ENCODE peak calls at places on chromosome 2, in nine cellular contexts. P is dorsolateral prefrontal cortex, J is fibroblast of mammary gland, T is lung, O is AG10803, Q is GM06990, V is retinal pigment epithelial cell, E is BJ, F is lower leg skin. B is an unnamed sample.

GRCh38 chr2:15359716-15360531 is 201.2 kb downstream of the NBAS start:
- DNase-seq in P (no peak), J (peak; percentile 82), T (no peak), O (peak; percentile 73), Q (no peak), V (no peak), E (peak; percentile 36), F (no peak), B (peak; percentile 37)

GRCh38 chr2:10721344-10722251 is at the start of gene ATP6V1C2:
- DNase-seq in P (peak; percentile 4), J (no peak), T (peak; percentile 40), O (no peak), Q (peak; percentile 39), V (no peak), E (no peak), F (no peak), B (no peak)

GRCh38 chr2:204731996-204732395 is 186.7 kb downstream of the PARD3B start:
- DNase-seq in P (no peak), J (no peak), T (no peak), O (peak; percentile 71), Q (no peak), V (no peak), E (no peak), F (no peak), B (no peak)

GRCh38 chr2:7289697-7290096 is 372.5 kb downstream of the RNF144A start:
- DNase-seq in P (no peak), J (no peak), T (no peak), O (no peak), Q (no peak), V (no peak), E (no peak), F (no peak), B (no peak)

GRCh38 chr2:72214429-72215143 is 66.9 kb upstream of the CYP26B1 start:
- DNase-seq in P (no peak), J (peak; percentile 21), T (no peak), O (peak; percentile 76), Q (no peak), V (no peak), E (peak; percentile 66), F (no peak), B (no peak)

GRCh38 chr2:122908134-122908533 is 1117.0 kb upstream of the CNTNAP5 start:
- DNase-seq in P (no peak), J (no peak), T (no peak), O (no peak), Q (no peak), V (no peak), E (no peak), F (no peak), B (no peak)

GRCh38 chr2:80050246-80050645 is 254.3 kb downstream of the LRRTM1 start:
- DNase-seq in P (no peak), J (no peak), T (no peak), O (no peak), Q (no peak), V (no peak), E (no peak), F (no peak), B (no peak)

GRCh38 chr2:240896394-240896793 is 438 bp upstream of the MAB21L4 start:
- DNase-seq in P (no peak), J (no peak), T (no peak), O (no peak), Q (no peak), V (no peak), E (no peak), F (no peak), B (no peak)

GRCh38 chr2:121902171-121902591 is 146.7 kb downstream of the TSN start:
- DNase-seq in P (no peak), J (peak; percentile 70), T (no peak), O (peak; percentile 57), Q (no peak), V (no peak), E (no peak), F (peak; percentile 80), B (no peak)

GRCh38 chr2:240144649-240145261 is 4.3 kb upstream of the OTOS start:
- DNase-seq in P (no peak), J (no peak), T (no peak), O (no peak), Q (no peak), V (no peak), E (no peak), F (no peak), B (no peak)

GRCh38 chr2:86621290-86621943 is 2.2 kb downstream of the RNF103 start:
- DNase-seq in P (no peak), J (no peak), T (no peak), O (no peak), Q (no peak), V (no peak), E (no peak), F (no peak), B (no peak)

GRCh38 chr2:215755651-215756350 is 257.6 kb downstream of the MREG start:
- DNase-seq in P (no peak), J (no peak), T (no peak), O (peak; percentile 78), Q (no peak), V (no peak), E (no peak), F (no peak), B (no peak)

GRCh38 chr2:211306929-211307328 is 750.5 kb downstream of the CPS1 start:
- DNase-seq in P (no peak), J (no peak), T (no peak), O (no peak), Q (no peak), V (no peak), E (no peak), F (no peak), B (no peak)

GRCh38 chr2:199303814-199304213 is 153.9 kb downstream of the SATB2 start:
- DNase-seq in P (no peak), J (peak; percentile 98), T (no peak), O (peak; percentile 100), Q (no peak), V (peak; percentile 61), E (peak; percentile 97), F (no peak), B (peak; percentile 75)

GRCh38 chr2:134256961-134257360 is 3.1 kb downstream of the MGAT5 start:
- DNase-seq in P (no peak), J (no peak), T (no peak), O (no peak), Q (no peak), V (no peak), E (no peak), F (no peak), B (no peak)

GRCh38 chr2:67260348-67261277 is 136.5 kb upstream of the ETAA1 start:
- DNase-seq in P (peak; percentile 4), J (peak; percentile 99), T (peak; percentile 42), O (peak; percentile 99), Q (no peak), V (peak; percentile 55), E (peak; percentile 100), F (no peak), B (peak; percentile 91)

DNA sequence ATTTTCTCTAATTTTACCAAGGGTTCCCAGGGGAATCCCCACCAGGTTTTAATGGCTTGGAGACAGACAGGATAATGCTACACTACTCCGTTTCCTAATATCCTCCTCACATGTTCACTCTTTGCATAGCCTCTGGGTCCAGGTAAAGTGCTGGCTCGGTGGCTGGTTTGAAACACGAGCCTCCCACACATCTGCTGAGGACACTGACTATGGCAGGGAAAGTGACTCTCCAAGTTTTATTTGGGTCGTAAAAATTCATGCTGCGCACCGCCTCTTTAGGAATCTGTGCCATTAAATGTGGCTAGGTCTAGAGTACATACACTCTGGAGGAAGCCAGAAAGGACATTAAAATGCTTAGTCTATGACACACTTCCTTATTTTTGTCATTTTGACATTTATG is 443.6 kb upstream of the MEIS1 start:
- DNase-seq in P (no peak), J (no peak), T (no peak), O (no peak), Q (no peak), V (no peak), E (no peak), F (no peak), B (no peak)
- TF ChIP-seq CTCF in P (no peak), J (no peak), T (no peak), O (no peak), Q (no peak), V (no peak), E (no peak), F (no peak), B (no peak)

GRCh38 chr2:41703123-41703522 is 344.7 kb upstream of the PKDCC start:
- DNase-seq in P (no peak), J (no peak), T (no peak), O (no peak), Q (no peak), V (no peak), E (no peak), F (no peak), B (no peak)
- H3K4me3 ChIP-seq in P (no peak overlapping the region), J (no peak overlapping the region), T (no peak overlapping the region), O (no peak overlapping the region), Q (no peak overlapping the region), V (no peak overlapping the region), E (no peak overlapping the region), F (no peak overlapping the region), B (no peak overlapping the region)

GRCh38 chr2:222433381-222434173 is 9.2 kb downstream of the SGPP2 start:
- DNase-seq in P (no peak), J (no peak), T (no peak), O (no peak), Q (no peak), V (no peak), E (no peak), F (no peak), B (peak; percentile 63)

GRCh38 chr2:222431859-222432258 is 7.5 kb downstream of the SGPP2 start:
- DNase-seq in P (no peak), J (no peak), T (no peak), O (no peak), Q (no peak), V (no peak), E (no peak), F (no peak), B (no peak)

GRCh38 chr2:222434204-222434603 is 9.9 kb downstream of the SGPP2 start:
- DNase-seq in P (no peak), J (no peak), T (no peak), O (no peak), Q (no peak), V (no peak), E (no peak), F (no peak), B (no peak)

GRCh38 chr2:222439692-222440091 is 15.3 kb downstream of the SGPP2 start:
- DNase-seq in P (no peak), J (no peak), T (no peak), O (no peak), Q (no peak), V (no peak), E (no peak), F (no peak), B (no peak)

GRCh38 chr2:222436040-222436413 is 11.7 kb downstream of the SGPP2 start:
- DNase-seq in P (no peak), J (no peak), T (no peak), O (no peak), Q (no peak), V (no peak), E (no peak), F (no peak), B (no peak)
- TF ChIP-seq CTCF in P (no peak), J (no peak), T (no peak), O (no peak), Q (no peak), V (no peak), E (no peak), F (no peak), B (no peak)

DNA sequence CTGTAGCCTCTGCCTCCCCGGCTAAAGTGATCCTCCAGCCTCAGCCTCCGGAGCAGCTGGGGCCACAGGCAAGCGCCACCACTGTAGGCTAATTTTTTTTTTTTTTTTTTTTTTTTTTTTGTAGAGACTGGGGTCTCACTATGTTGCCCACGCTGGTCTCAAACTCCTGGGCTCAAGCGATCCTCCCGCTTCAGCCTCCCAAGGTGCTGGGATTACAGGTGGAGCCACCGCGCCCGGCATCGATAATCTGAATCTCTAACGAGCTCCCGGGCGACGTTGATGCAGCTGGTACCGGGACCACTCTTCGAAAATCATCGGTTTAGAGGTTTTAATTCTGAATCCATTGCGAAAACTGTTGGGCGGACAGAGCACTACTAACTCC is 498 bp upstream of the CYP20A1 start:
- DNase-seq in P (no peak), J (no peak), T (no peak), O (no peak), Q (no peak), V (no peak), E (no peak), F (no peak), B (no peak)
- H3K4me3 ChIP-seq in P (peak overlapping the region; percentile 92), J (peak overlapping the region; percentile 94), T (peak overlapping the region; percentile 22), O (peak overlapping the region; percentile 75), Q (peak overlapping the region; percentile 94), V (peak overlapping the region; percentile 94), E (peak overlapping the region; percentile 60), F (peak overlapping the region; percentile 25), B (peak overlapping the region; percentile 92)